ENCODE peak calls at places on chromosomes 7 and 10, in five cellular contexts. One of them, this sample, is unnamed.

GRCh38 chr10:113345860-113346259 is 207.0 kb upstream of the HABP2 start:
- DNase-seq in substantia nigra: no peak
- DNase-seq in CD8-positive, alpha-beta memory T cell: no peak
- DNase-seq in NCI-H1105 treated with DMSO at 0.1 percent for 48 hours: no peak
- DNase-seq in non-pigmented ciliary epithelial cell: no peak
- DNase-seq in this sample: no peak

GRCh38 chr7:124762611-124763143 is 2.9 kb downstream of the GPR37 start:
- DNase-seq in substantia nigra: no peak
- DNase-seq in CD8-positive, alpha-beta memory T cell: no peak
- DNase-seq in NCI-H1105 treated with DMSO at 0.1 percent for 48 hours: no peak
- DNase-seq in non-pigmented ciliary epithelial cell: no peak
- DNase-seq in this sample: no peak

GRCh38 chr7:52917982-52918578 is 117.4 kb upstream of the POM121L12 start:
- DNase-seq in substantia nigra: no peak
- DNase-seq in CD8-positive, alpha-beta memory T cell: no peak
- DNase-seq in NCI-H1105 treated with DMSO at 0.1 percent for 48 hours: peak
- DNase-seq in non-pigmented ciliary epithelial cell: no peak
- DNase-seq in this sample: no peak

GRCh38 chr7:27873981-27874957 is 134.3 kb downstream of the TAX1BP1 start:
- DNase-seq in substantia nigra: peak
- DNase-seq in CD8-positive, alpha-beta memory T cell: no peak
- DNase-seq in NCI-H1105 treated with DMSO at 0.1 percent for 48 hours: no peak
- DNase-seq in non-pigmented ciliary epithelial cell: no peak
- DNase-seq in this sample: no peak

GRCh38 chr10:11263039-11263345 is 245.3 kb downstream of the CELF2 start:
- DNase-seq in substantia nigra: no peak
- DNase-seq in CD8-positive, alpha-beta memory T cell: no peak
- DNase-seq in NCI-H1105 treated with DMSO at 0.1 percent for 48 hours: no peak
- DNase-seq in non-pigmented ciliary epithelial cell: no peak
- DNase-seq in this sample: no peak

GRCh38 chr10:117920956-117921355 is 125.8 kb downstream of the RAB11FIP2 start:
- DNase-seq in substantia nigra: no peak
- DNase-seq in CD8-positive, alpha-beta memory T cell: no peak
- DNase-seq in NCI-H1105 treated with DMSO at 0.1 percent for 48 hours: no peak
- DNase-seq in non-pigmented ciliary epithelial cell: no peak
- DNase-seq in this sample: no peak

GRCh38 chr10:16242859-16243613 is 193.8 kb upstream of the PTER start:
- DNase-seq in substantia nigra: no peak
- DNase-seq in CD8-positive, alpha-beta memory T cell: no peak
- DNase-seq in NCI-H1105 treated with DMSO at 0.1 percent for 48 hours: no peak
- DNase-seq in non-pigmented ciliary epithelial cell: no peak
- DNase-seq in this sample: no peak

GRCh38 chr7:80218723-80219122 is 84.1 kb downstream of the GNAI1 start:
- DNase-seq in substantia nigra: no peak
- DNase-seq in CD8-positive, alpha-beta memory T cell: no peak
- DNase-seq in NCI-H1105 treated with DMSO at 0.1 percent for 48 hours: no peak
- DNase-seq in non-pigmented ciliary epithelial cell: peak
- DNase-seq in this sample: no peak

GRCh38 chr10:110916554-110917346 is 2.2 kb downstream of the BBIP1 start:
- DNase-seq in substantia nigra: no peak
- DNase-seq in CD8-positive, alpha-beta memory T cell: no peak
- DNase-seq in NCI-H1105 treated with DMSO at 0.1 percent for 48 hours: no peak
- DNase-seq in non-pigmented ciliary epithelial cell: no peak
- DNase-seq in this sample: no peak